ENCODE peak calls at places on chromosome 4, in eight cellular contexts. E, J, L, X, U, P, O and S are unnamed samples.

GRCh38 chr4:687048-687974 is 1.6 kb downstream of the SLC49A3 start:
- DNase-seq in E (peak), J (peak), L (peak), X (peak), U (no peak), P (peak), O (no peak), S (peak)

GRCh38 chr4:37770016-37770415 is 56.5 kb upstream of the PGM2 start:
- DNase-seq in E (peak), J (no peak), L (no peak), X (no peak), U (no peak), P (no peak), O (no peak), S (no peak)

GRCh38 chr4:77015390-77015789 is 60.4 kb downstream of the CCNI start:
- DNase-seq in E (no peak), J (no peak), L (no peak), X (no peak), U (no peak), P (no peak), O (no peak), S (no peak)

GRCh38 chr4:152325831-152326230 is 210.1 kb downstream of the FBXW7 start:
- DNase-seq in E (no peak), J (no peak), L (no peak), X (no peak), U (no peak), P (no peak), O (no peak), S (no peak)

GRCh38 chr4:99179626-99180025 is 35.5 kb upstream of the ADH4 start:
- DNase-seq in E (no peak), J (no peak), L (no peak), X (no peak), U (no peak), P (no peak), O (no peak), S (no peak)

GRCh38 chr4:34181891-34182290 is 2062.4 kb downstream of the ARAP2 start:
- DNase-seq in E (no peak), J (no peak), L (no peak), X (no peak), U (no peak), P (no peak), O (no peak), S (no peak)

GRCh38 chr4:8726344-8726851 is 133.8 kb downstream of the CPZ start:
- DNase-seq in E (no peak), J (no peak), L (no peak), X (no peak), U (no peak), P (no peak), O (no peak), S (no peak)

GRCh38 chr4:155489261-155489660 is 112.5 kb upstream of the MAP9 start:
- DNase-seq in E (no peak), J (no peak), L (no peak), X (no peak), U (no peak), P (no peak), O (no peak), S (no peak)

GRCh38 chr4:1126506-1126905 is 13.1 kb upstream of the RNF212 start:
- DNase-seq in E (no peak), J (no peak), L (no peak), X (no peak), U (no peak), P (no peak), O (no peak), S (no peak)